ENCODE peak calls at places on chromosomes 6 and 20, in six cellular contexts. V is ovary, Y is foreskin fibroblast, G is cardiac muscle cell, H is keratinocyte, S is stomach. B is an unnamed sample.

GRCh38 chr6:13554929-13555333 is 19.5 kb upstream of the SIRT5 start:
- DNase-seq in V (peak), Y (peak), G (peak), H (no peak), S (no peak), B (no peak)

GRCh38 chr6:8543714-8544113 is 108.4 kb upstream of the SLC35B3 start:
- DNase-seq in S (no peak), Y (no peak), G (no peak), H (no peak), V (no peak), B (no peak)

GRCh38 chr6:130788954-130789353 is 38.3 kb upstream of the SMLR1 start:
- DNase-seq in H (no peak), S (no peak), Y (no peak), G (no peak), V (no peak), B (no peak)

GRCh38 chr20:63123326-63123725 is 92.6 kb downstream of the YTHDF1 start:
- DNase-seq in V (no peak), S (no peak), Y (no peak), G (no peak), H (no peak), B (no peak)

GRCh38 chr20:22312744-22313346 is 271.5 kb downstream of the FOXA2 start:
- DNase-seq in G (peak), Y (peak), V (no peak), S (peak), H (no peak), B (peak)

GRCh38 chr6:78517399-78517798 is 350.0 kb upstream of the IRAK1BP1 start:
- DNase-seq in V (no peak), H (no peak), G (no peak), Y (no peak), S (no peak), B (no peak)

GRCh38 chr6:73929421-73929820 is 233.4 kb downstream of the CD109 start:
- DNase-seq in Y (peak), V (no peak), H (peak), S (no peak), G (no peak), B (no peak)

GRCh38 chr6:24313477-24314141 is 44.2 kb downstream of the DCDC2 start:
- DNase-seq in G (peak), S (peak), H (peak), Y (peak), V (no peak), B (no peak)

GRCh38 chr20:50663095-50663821 is 28.1 kb downstream of the RIPOR3 start:
- DNase-seq in V (no peak), S (peak), H (peak), G (no peak), Y (no peak), B (peak)
- TF ChIP-seq CTCF in V (no peak), S (no peak), H (peak), G (peak), Y (no peak), B (peak)

DNA sequence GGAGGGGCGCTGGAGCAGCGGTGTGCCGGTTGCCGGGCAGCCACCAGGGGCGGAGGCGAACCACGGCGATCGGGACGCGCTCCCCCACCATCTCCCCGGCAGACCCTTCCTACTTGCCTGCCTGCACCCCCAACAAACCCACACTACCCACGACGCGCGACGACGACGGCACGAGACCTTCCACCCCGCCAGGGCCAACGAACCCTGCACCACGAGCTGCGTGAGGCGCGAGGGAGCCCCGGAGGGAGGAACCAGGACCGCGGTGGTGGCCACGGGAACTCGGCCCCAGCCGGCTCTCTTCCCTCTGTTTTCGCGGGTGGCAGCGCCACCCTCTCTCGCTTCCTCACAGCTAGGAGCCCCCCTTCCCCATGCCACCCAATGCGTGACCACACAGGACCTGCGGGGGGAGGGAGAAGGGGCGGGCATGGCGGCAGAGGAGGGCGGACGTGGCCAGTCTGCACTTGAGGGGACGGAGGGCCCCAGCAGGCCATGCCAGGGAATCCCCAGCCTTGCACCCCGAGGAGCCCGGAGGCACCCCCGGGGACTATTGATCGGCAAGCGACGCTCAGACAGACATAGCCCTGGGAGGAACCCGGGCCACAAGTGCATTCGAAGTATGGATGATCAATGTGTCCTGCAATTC is 1516.4 kb upstream of the DEFB115 start:
- DNase-seq in G (no peak), V (no peak), Y (no peak), H (no peak), S (peak), B (no peak)
- H3K4me3 ChIP-seq in G (no peak), V (no peak), Y (no peak), H (no peak), S (no peak), B (no peak)

DNA sequence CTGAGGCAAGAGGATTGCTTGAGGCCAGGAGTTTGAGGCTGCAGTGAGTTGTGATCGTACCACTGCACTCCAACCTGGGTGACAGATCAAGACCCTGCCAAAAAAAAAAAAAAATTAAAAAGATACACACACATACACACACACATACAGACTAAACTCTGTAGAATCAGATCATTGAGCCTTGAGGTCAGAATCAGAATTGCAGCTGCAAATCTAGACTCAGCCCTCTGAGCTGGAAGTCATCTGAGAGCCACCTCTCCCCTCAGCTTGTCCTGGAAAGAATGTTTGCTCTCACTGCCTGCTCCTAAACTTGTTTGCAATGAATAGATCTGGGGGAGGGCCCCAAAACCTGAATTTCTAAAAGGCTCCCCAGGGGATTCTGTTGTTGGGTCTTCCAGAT is 41.4 kb upstream of the ANGPT4 start:
- DNase-seq in V (no peak), H (no peak), G (no peak), Y (peak), S (no peak), B (no peak)
- TF ChIP-seq CTCF in V (no peak), H (no peak), G (no peak), Y (peak), S (no peak), B (no peak)

DNA sequence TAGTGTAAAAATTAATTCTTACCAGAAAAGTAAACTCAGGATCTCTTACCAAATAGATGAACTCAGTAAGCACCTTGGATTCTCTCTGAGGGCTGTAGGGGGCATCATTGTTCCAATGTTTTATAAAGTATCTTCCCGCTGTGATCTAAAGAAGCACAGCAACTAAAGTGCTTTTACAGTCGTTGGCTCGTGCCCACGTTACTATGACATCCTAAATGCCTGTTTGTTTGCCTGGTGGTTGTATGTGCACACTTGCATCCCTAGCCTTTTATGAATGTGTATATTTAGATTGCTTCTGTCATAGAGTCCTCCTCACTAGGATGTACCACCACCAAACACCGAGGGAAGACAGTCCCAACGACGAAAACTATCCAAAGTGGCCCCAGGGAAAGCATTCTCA is 34.5 kb downstream of the SLX4IP start:
- DNase-seq in Y (peak), H (no peak), S (no peak), G (peak), V (no peak), B (peak)
- H3K4me3 ChIP-seq in Y (no peak), H (no peak), S (no peak), G (no peak), V (no peak), B (no peak)

DNA sequence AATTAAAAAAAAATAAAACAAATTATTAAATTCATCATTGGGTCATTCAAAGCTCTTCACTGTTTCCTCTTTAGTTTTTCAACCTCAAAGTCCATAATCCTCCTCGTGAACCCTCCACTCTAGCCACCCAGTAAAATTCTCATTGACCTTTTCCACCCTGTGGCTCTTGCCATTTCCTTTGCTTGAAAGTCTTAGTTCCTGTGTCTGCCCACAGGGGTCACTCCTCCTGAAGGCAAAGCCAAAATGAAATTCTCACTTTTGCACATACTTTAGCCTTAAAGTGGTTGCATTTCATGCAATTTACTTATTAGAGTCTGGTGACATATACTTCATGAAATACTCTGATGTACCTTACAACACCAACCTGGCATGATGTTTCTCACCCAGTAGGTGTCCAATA is 263.7 kb downstream of the BMP2 start:
- DNase-seq in G (peak), H (no peak), V (no peak), S (no peak), Y (no peak), B (no peak)
- TF ChIP-seq CTCF in G (peak), H (peak), V (no peak), S (no peak), Y (peak), B (peak)

GRCh38 chr6:5138995-5139827 is 54.1 kb downstream of the PPP1R3G start:
- DNase-seq in G (no peak), V (no peak), S (no peak), Y (no peak), H (no peak), B (no peak)

GRCh38 chr6:5133943-5134342 is 48.8 kb downstream of the PPP1R3G start:
- DNase-seq in S (no peak), H (no peak), Y (no peak), V (no peak), G (no peak), B (peak)

GRCh38 chr6:5132741-5133140 is 47.6 kb downstream of the PPP1R3G start:
- DNase-seq in S (peak), G (peak), V (peak), Y (peak), H (no peak), B (no peak)

GRCh38 chr6:5136856-5137255 is 51.7 kb downstream of the PPP1R3G start:
- DNase-seq in V (no peak), G (no peak), Y (no peak), H (no peak), S (no peak), B (no peak)

GRCh38 chr6:5135783-5136376 is 50.7 kb downstream of the PPP1R3G start:
- DNase-seq in G (peak), Y (no peak), S (no peak), V (no peak), H (no peak), B (no peak)
- H3K4me3 ChIP-seq in G (no peak), Y (no peak), S (no peak), V (no peak), H (no peak), B (no peak)

GRCh38 chr20:59731371-59731770 is 127.0 kb downstream of the PHACTR3 start:
- DNase-seq in S (no peak), H (no peak), V (no peak), Y (no peak), G (no peak), B (no peak)

GRCh38 chr20:59728722-59729430 is 124.5 kb downstream of the PHACTR3 start:
- DNase-seq in V (no peak), Y (no peak), G (no peak), H (no peak), S (no peak), B (no peak)

GRCh38 chr20:59733326-59733725 is 129.0 kb downstream of the PHACTR3 start:
- DNase-seq in G (no peak), Y (no peak), H (no peak), S (no peak), V (no peak), B (no peak)

GRCh38 chr20:59726196-59726595 is 121.9 kb downstream of the PHACTR3 start:
- DNase-seq in S (no peak), G (no peak), V (no peak), H (no peak), Y (no peak), B (no peak)

DNA sequence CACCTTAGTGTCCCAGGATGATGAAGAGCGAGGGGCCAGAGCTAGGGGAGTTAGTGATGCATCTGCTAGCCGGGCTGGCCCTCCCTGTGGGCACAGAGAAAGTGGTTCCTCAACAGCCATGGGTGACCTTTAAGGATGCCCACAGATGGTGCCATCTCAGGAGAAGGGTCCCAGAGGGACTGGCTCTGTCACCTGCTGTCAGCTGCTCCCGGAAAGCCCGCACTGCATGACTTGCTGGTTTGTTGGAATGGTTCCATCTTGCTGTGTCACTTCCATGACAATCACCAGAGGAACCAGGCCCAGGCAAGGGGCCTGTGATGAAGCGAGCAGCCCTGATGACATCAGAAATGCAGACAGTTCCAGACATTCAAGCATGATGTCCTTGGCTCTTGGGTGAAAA is 125.1 kb downstream of the PHACTR3 start:
- DNase-seq in H (no peak), V (no peak), Y (no peak), S (no peak), G (no peak), B (no peak)
- TF ChIP-seq CTCF in H (no peak), V (no peak), Y (no peak), S (no peak), G (no peak), B (no peak)

GRCh38 chr6:157059781-157060180 is 263.5 kb downstream of the TMEM242 start:
- DNase-seq in G (peak), H (no peak), Y (no peak), V (no peak), S (peak), B (no peak)

GRCh38 chr6:157060440-157060949 is 262.8 kb downstream of the TMEM242 start:
- DNase-seq in S (no peak), H (no peak), V (no peak), Y (no peak), G (no peak), B (no peak)

GRCh38 chr6:157063935-157064322 is 259.4 kb downstream of the TMEM242 start:
- DNase-seq in Y (no peak), G (no peak), V (no peak), H (no peak), S (no peak), B (no peak)

GRCh38 chr6:157063176-157063934 is 260.0 kb downstream of the TMEM242 start:
- DNase-seq in V (no peak), S (no peak), H (no peak), Y (no peak), G (no peak), B (peak)

DNA sequence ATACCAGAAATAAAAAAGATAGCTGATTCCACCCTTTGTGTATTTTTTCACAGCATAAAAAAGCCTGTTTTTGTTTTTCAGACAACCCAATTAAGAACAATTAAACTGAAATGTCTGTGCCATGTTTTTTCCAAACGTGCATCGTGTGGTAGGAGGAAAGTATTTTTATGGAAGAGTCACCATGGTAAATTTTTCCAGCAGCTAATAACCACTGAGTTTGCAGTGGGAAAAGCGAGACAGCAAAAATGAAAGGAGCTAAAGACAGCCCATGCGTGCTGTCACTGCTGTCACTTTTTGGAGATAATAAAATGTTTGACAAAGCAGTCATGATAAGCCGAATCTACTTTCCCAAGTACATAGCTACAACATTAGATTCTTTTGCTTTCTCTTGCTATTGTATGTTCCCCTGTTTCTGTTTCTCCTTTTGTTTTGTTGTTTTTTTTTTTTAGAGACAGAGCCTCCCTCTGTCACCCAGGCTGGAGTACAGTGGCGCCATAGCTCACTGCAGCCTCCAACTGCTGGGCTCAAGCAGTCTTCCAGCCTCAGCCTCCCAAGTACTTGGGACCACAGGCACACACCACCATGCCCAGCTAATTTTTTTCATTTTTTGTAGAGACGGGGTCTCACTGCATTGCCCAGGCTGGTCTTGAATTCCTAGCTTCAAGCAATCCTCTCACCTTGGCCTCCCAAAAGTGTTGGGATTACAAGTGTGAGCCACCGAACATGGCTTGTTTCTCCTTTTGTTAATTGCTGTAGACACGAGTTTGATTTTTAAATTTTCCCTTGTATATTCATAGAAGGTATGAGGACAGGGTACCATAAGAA is 261.3 kb downstream of the TMEM242 start:
- DNase-seq in V (no peak), G (no peak), H (no peak), S (no peak), Y (no peak), B (no peak)
- H3K4me3 ChIP-seq in V (no peak), G (no peak), H (no peak), S (no peak), Y (no peak), B (no peak)